ENCODE peak calls at places on chromosomes 4 and X, in eight cellular contexts. G is stimulated activated CD8-positive, alpha-beta memory T cell treated with anti-CD3 and anti-CD28 coated beads, Interleukin-15, amount 100 ng/mL, for 24 hours; M is nephron progenitor cell; F is ACHN; K is kidney glomerular epithelial cell; P is DMS79 treated with DMSO at 0.1 percent for 48 hours; X is adipocyte; O is progenitor cell of endocrine pancreas. Z is an unnamed sample.

GRCh38 chrX:153662266-153662665 is 11.3 kb downstream of the PNCK start:
- DNase-seq in K (no peak), F (no peak), P (no peak), X (peak; percentile 22), G (no peak), M (peak; percentile 63), O (peak; percentile 27), Z (no peak)

GRCh38 chr4:33696586-33696985 is 2547.7 kb downstream of the ARAP2 start:
- DNase-seq in P (no peak), G (no peak), O (no peak), X (peak; percentile 14), K (no peak), F (no peak), M (no peak), Z (no peak)

GRCh38 chr4:1780435-1780834 is 12.7 kb upstream of the FGFR3 start:
- DNase-seq in M (no peak), F (no peak), X (no peak), O (no peak), G (no peak), K (no peak), P (no peak), Z (no peak)

GRCh38 chrX:39982927-39983326 is 114.8 kb downstream of the BCOR start:
- DNase-seq in P (peak; percentile 53), O (no peak), M (no peak), F (no peak), G (no peak), X (no peak), K (no peak), Z (no peak)

GRCh38 chrX:101287402-101287801 is 3.7 kb downstream of the TAF7L start:
- DNase-seq in O (no peak), X (peak; percentile 72), M (no peak), F (peak; percentile 29), G (no peak), K (peak; percentile 24), P (peak; percentile 34), Z (peak; percentile 25)

GRCh38 chrX:41050359-41050758 is 34.9 kb upstream of the USP9X start:
- DNase-seq in X (no peak), K (no peak), M (no peak), O (no peak), G (no peak), F (no peak), P (no peak), Z (no peak)

GRCh38 chrX:109966246-109966645 is 36.7 kb upstream of the TMEM164 start:
- DNase-seq in F (no peak), M (no peak), P (no peak), K (no peak), G (no peak), O (no peak), X (peak; percentile 4), Z (no peak)

GRCh38 chr4:87896020-87896621 is 63.4 kb downstream of the MEPE start:
- DNase-seq in P (no peak), G (no peak), O (no peak), F (peak; percentile 82), K (peak; percentile 87), M (peak; percentile 5), X (peak; percentile 51), Z (no peak)

GRCh38 chrX:72584165-72584564 is 11.5 kb upstream of the HDAC8 start:
- DNase-seq in X (no peak), M (no peak), G (no peak), K (no peak), O (no peak), P (no peak), F (no peak), Z (no peak)

GRCh38 chr4:28565434-28565833 is 1704.8 kb downstream of the STIM2 start:
- DNase-seq in G (no peak), O (no peak), F (no peak), P (no peak), K (no peak), M (no peak), X (peak; percentile 26), Z (no peak)

GRCh38 chrX:108439434-108439883 is at the start of gene COL4A5:
- DNase-seq in M (peak; percentile 61), F (peak; percentile 83), K (peak; percentile 61), G (no peak), O (peak; percentile 51), P (no peak), X (peak; percentile 81), Z (peak; percentile 74)

GRCh38 chr4:138841341-138841740 is 174.2 kb upstream of the NOCT start:
- DNase-seq in K (no peak), O (no peak), F (no peak), X (no peak), G (no peak), M (no peak), P (no peak), Z (no peak)

GRCh38 chr4:73698217-73698616 is 42.2 kb upstream of the CXCL8 start:
- DNase-seq in K (peak; percentile 86), P (no peak), M (no peak), O (no peak), G (no peak), F (peak; percentile 48), X (peak; percentile 61), Z (no peak)

GRCh38 chr4:36244257-36245084 is at the start of gene ARAP2:
- DNase-seq in P (no peak), G (peak; percentile 50), K (peak; percentile 83), F (peak; percentile 77), M (peak; percentile 59), X (peak; percentile 9), O (peak; percentile 48), Z (no peak)

GRCh38 chr4:154004450-154004849 is 215.6 kb upstream of the SFRP2 start:
- DNase-seq in K (no peak), M (no peak), X (no peak), F (no peak), G (no peak), P (no peak), O (no peak), Z (no peak)

GRCh38 chr4:41505161-41505653 is 32.8 kb upstream of the LIMCH1 start:
- DNase-seq in K (peak; percentile 33), P (peak; percentile 82), M (no peak), X (peak; percentile 10), G (no peak), O (no peak), F (no peak), Z (peak; percentile 49)

GRCh38 chrX:40168183-40169015 is 70.6 kb upstream of the BCOR start:
- DNase-seq in G (no peak), K (no peak), M (peak; percentile 24), X (no peak), P (no peak), F (no peak), O (no peak), Z (no peak)

GRCh38 chrX:127300511-127300910 is 481.0 kb downstream of the PRR32 start:
- DNase-seq in M (no peak), X (no peak), G (no peak), F (no peak), P (no peak), K (no peak), O (no peak), Z (no peak)

GRCh38 chr4:69642961-69643360 is 3.5 kb upstream of the UGT2A2 start:
- DNase-seq in P (no peak), O (no peak), G (no peak), F (no peak), K (no peak), X (no peak), M (no peak), Z (no peak)